ENCODE peak calls at places on chromosomes 11 and 22, in four cellular contexts. E is tibial nerve, U is stomach, L is Peyer's patch. K is an unnamed sample.

GRCh38 chr11:69727266-69727665 is 23.4 kb upstream of the FGF19 start:
- DNase-seq in E (no peak), L (no peak), U (no peak), K (no peak)

GRCh38 chr11:130874396-130874795 is 41.9 kb downstream of the SNX19 start:
- DNase-seq in E (no peak), L (no peak), U (no peak), K (no peak)

GRCh38 chr11:130999086-130999485 is 82.8 kb upstream of the SNX19 start:
- DNase-seq in L (no peak), U (no peak), E (no peak), K (no peak)

GRCh38 chr11:134022748-134023147 is 46.1 kb upstream of the JAM3 start:
- DNase-seq in E (no peak), L (no peak), U (no peak), K (no peak)

GRCh38 chr11:8683115-8683807 is 669 bp downstream of the RPL27A start:
- DNase-seq in L (no peak), E (no peak), U (no peak), K (peak)

GRCh38 chr11:44453871-44454270 is 111.6 kb upstream of the CD82 start:
- DNase-seq in L (no peak), E (no peak), U (no peak), K (no peak)

GRCh38 chr11:68743539-68743938 is 7.8 kb downstream of the TESMIN start:
- DNase-seq in E (no peak), U (no peak), L (no peak), K (no peak)

GRCh38 chr11:16989554-16989953 is 24.7 kb downstream of the PLEKHA7 start:
- DNase-seq in U (no peak), E (no peak), L (peak), K (no peak)

GRCh38 chr11:64971421-64972233 is at the start of gene MAJIN:
- DNase-seq in E (peak), L (peak), U (peak), K (peak)

GRCh38 chr11:78570031-78570430 is 4.6 kb downstream of the NARS2 start:
- DNase-seq in U (no peak), L (no peak), E (no peak), K (no peak)

GRCh38 chr11:6629892-6630631 is 10.8 kb upstream of the TPP1 start:
- DNase-seq in U (peak), L (no peak), E (no peak), K (peak)

GRCh38 chr11:112613051-112613972 is 347.9 kb upstream of the NCAM1 start:
- DNase-seq in L (peak), E (no peak), U (no peak), K (no peak)

GRCh38 chr11:49208006-49208721 is at the start of gene FOLH1:
- DNase-seq in L (peak), E (peak), U (no peak), K (no peak)

GRCh38 chr11:108565653-108566052 is 27.9 kb downstream of the EXPH5 start:
- DNase-seq in L (no peak), E (no peak), U (peak), K (no peak)

GRCh38 chr11:32259641-32260081 is 168.8 kb downstream of the RCN1 start:
- DNase-seq in U (no peak), L (no peak), E (peak), K (no peak)

GRCh38 chr11:74634537-74634936 is 42.2 kb downstream of the POLD3 start:
- DNase-seq in E (no peak), U (no peak), L (peak), K (no peak)

GRCh38 chr11:104028476-104028875 is 8.0 kb upstream of the DDI1 start:
- DNase-seq in L (no peak), E (no peak), U (no peak), K (no peak)

GRCh38 chr11:12085371-12086251 is 24.8 kb upstream of the MICAL2 start:
- DNase-seq in U (no peak), L (peak), E (no peak), K (peak)

GRCh38 chr11:3177931-3178330 is 12.8 kb upstream of the OSBPL5 start:
- DNase-seq in E (no peak), U (no peak), L (no peak), K (no peak)

GRCh38 chr22:17366830-17367229 is 2.4 kb upstream of the CECR2 start:
- DNase-seq in E (no peak), L (peak), U (no peak), K (no peak)

GRCh38 chr11:26490546-26490945 is 81.5 kb downstream of the MUC15 start:
- DNase-seq in E (no peak), L (no peak), U (no peak), K (no peak)

GRCh38 chr11:47852053-47852452 is 3.9 kb upstream of the NUP160 start:
- DNase-seq in L (no peak), U (no peak), E (no peak), K (no peak)

GRCh38 chr11:64637346-64638016 is 46.5 kb downstream of the SLC22A12 start:
- DNase-seq in U (no peak), L (no peak), E (no peak), K (no peak)

GRCh38 chr11:19437760-19438159 is 197.0 kb upstream of the E2F8 start:
- DNase-seq in U (no peak), E (no peak), L (no peak), K (no peak)

GRCh38 chr22:27686534-27686933 is 115.0 kb downstream of the MN1 start:
- DNase-seq in L (peak), E (no peak), U (peak), K (no peak)

GRCh38 chr11:132444891-132445290 is 1074.5 kb downstream of the NTM start:
- DNase-seq in L (no peak), U (no peak), E (no peak), K (no peak)

GRCh38 chr11:36356201-36356600 is 60.1 kb downstream of the PRR5L start:
- DNase-seq in E (no peak), U (no peak), L (no peak), K (no peak)

GRCh38 chr11:36360318-36360717 is 64.2 kb downstream of the PRR5L start:
- DNase-seq in E (no peak), U (no peak), L (no peak), K (no peak)

GRCh38 chr11:36360833-36361232 is 64.7 kb downstream of the PRR5L start:
- DNase-seq in U (no peak), L (no peak), E (no peak), K (no peak)

GRCh38 chr11:36357831-36358230 is 61.7 kb downstream of the PRR5L start:
- DNase-seq in L (no peak), U (no peak), E (no peak), K (no peak)

GRCh38 chr11:36358436-36358835 is 62.3 kb downstream of the PRR5L start:
- DNase-seq in U (no peak), E (no peak), L (no peak), K (no peak)
- TF ChIP-seq POLR2A in U (no peak), E (no peak), L (no peak), K (no peak)

DNA sequence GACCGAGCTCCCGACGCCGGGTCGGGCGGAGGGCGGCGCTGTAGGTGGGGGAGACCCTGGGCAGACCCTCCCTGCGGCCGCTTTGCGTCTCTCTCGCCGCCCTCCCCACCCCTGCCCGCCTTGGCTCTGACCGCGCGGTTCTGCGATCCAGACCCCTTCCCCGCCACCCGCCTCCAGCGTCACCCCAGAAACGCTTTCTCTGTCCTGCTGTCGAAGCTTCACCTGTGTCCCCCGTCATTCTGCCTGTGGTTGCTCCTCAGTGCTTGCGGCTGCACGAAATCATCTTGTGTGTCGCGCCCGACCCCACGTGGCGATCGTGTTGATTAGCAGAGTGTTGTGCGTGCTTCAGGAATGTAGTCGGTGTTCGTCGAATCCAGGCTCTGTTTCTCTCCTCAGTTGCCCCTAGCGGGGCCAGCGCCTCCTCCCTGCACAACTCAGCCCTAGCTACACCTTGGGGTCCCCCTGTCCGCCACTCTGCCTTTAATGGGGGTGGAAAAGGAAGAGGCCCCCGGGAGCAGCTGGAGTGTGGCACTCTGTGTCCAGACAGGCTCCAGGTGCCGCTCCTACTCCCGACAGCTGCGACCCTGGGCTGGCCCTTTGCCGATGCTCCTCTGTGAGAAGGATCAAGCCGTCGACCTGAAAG is 851 bp downstream of the PTDSS2 start:
- DNase-seq in E (peak), U (peak), L (peak), K (peak)
- TF ChIP-seq POLR2A in E (no peak), U (no peak), L (no peak), K (no peak)

DNA sequence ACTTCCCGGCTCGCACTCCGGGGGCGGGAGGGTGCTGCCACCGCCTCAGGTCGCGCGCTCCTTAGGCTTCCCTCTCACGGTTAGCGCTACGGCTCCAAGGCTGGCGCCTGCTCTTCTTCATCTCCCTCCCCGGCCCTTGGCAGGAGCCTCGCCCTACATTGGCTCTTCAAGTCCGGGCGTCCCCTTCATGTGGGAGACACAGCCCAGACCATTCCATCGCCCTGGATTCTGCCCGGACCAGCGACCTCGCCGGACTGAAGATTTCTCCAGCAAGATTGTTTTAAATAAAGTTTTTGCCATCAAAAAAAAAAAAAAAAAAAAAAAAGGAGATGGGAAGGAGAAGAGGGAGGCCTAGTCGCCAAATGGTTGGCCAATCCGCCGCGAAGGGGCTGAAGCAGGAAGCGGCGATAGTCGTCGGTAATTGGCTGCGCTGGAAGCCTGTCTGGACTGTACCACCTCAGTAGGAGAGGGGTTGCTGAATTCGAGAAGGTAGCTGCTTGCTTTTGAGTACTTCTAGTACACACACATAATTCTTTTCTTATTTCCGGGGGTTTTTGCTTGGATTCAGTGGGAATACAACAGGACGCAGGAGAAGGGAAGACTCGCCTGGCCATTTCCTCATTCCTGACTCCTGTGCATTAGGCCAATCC is 724 bp upstream of the ZDHHC5 start:
- DNase-seq in L (peak), E (peak), U (peak), K (peak)
- TF ChIP-seq POLR2A in L (no peak), E (no peak), U (no peak), K (no peak)

DNA sequence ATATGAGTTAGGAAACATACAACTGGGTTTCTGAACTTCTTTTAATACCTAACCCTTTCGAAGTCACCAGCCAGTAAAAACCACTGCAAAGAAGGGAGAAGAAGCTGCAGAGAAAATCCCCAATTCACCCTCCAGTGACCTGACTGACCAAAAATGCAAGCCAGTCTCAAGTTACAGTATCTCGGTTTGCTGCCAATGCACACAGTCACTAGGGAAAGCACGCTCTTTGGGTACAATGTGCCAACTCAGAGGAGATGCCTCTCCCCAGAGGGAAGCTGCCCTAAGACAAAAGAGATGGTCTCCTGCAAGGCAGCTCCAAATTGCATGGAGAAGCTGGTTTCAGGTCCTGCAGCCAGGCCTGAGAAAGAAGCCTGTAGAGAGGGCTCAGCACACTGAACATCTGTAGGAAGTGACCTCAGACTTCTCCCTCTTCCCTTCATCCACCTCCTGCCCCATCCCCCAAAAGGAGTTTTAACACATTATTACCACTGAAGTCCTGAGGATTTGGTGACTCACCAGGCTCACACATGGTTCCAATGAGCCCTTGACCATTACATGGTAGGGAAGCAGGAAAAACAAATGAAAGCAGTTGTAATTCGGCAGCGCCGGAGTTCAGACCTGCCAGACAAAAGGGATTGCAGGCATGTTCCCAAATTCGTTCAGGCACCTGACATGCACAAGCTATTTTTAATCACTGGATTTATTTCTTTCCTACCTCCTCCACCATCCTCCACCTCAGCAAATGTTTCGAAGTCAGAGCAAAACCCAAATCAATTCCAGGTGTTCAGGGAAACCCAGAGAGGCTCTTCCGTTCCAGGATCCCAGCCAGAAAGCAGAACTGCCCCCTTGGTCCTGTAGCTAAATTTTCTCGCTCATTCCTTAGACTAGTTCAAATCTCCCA is 90.1 kb downstream of the ETS1 start:
- DNase-seq in L (no peak), U (no peak), E (peak), K (no peak)
- TF ChIP-seq POLR2A in L (no peak), U (no peak), E (no peak), K (no peak)

DNA sequence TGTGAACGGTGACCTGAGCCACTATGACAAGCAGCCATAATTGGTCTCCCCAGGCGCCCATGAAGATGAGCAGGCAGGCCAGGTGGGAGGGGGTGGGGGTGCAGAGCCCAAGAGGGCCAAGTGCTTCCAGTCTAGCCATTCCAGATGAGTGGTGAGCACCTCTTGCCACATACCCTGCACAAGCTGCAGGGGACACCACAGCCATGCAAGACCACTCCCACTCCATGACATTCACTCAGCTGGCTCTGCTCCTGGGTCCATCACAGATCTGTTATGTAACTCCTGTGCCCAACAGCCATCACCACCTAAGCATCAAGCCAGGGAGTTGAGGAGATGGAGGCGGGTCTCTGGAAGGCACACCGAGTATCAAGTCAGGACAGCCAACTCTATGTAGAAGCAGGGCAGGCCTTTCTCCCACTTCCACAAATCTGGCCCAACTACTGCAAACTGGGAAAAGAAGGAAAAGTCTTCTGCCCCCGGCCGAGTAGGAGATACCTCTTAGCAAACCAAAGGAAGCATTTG is 8.4 kb downstream of the TMEM184B start:
- DNase-seq in E (no peak), U (no peak), L (no peak), K (no peak)
- TF ChIP-seq POLR2A in E (no peak), U (no peak), L (no peak), K (no peak)

DNA sequence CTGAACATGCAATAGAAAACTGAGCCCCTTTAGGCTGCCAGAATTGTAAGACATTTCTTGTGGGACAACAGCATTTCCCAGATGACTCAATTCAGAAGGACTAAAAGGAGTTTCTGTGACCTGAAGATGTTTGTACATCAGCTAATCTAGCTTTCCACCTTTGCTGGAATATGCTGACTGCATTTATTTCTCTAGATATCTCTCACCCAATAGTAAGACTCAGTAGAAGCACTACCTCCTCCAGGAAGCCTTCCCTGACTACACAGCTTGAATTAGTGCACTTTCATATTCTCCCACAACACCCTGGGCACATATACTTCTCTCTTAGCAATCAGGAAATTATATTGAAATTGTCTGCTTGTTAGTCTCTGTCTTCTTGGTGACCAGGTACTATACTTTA is 98.1 kb upstream of the BLID start:
- DNase-seq in U (no peak), E (no peak), L (no peak), K (no peak)
- TF ChIP-seq POLR2A in U (no peak), E (no peak), L (no peak), K (no peak)

GRCh38 chr11:124892131-124892530 is 5.5 kb downstream of the ROBO4 start:
- DNase-seq in L (no peak), E (peak), U (no peak), K (no peak)
- TF ChIP-seq POLR2A in L (no peak), E (no peak), U (no peak), K (no peak)

GRCh38 chr22:30328466-30329049 is 1.8 kb upstream of the TBC1D10A start:
- DNase-seq in L (no peak), E (no peak), U (no peak), K (no peak)

GRCh38 chr22:30325724-30326703 is 727 bp downstream of the TBC1D10A start:
- DNase-seq in E (no peak), L (peak), U (peak), K (peak)

GRCh38 chr22:30327864-30328345 is 1.2 kb upstream of the TBC1D10A start:
- DNase-seq in E (no peak), L (no peak), U (no peak), K (no peak)

GRCh38 chr22:30325065-30325720 is 1.5 kb downstream of the TBC1D10A start:
- DNase-seq in L (peak), E (peak), U (peak), K (peak)

GRCh38 chr22:30326704-30327362 is at the start of gene TBC1D10A:
- DNase-seq in L (peak), E (peak), U (peak), K (peak)
- TF ChIP-seq POLR2A in L (peak), E (peak), U (peak), K (peak)

GRCh38 chr11:66268210-66268952 is at the start of gene RAB1B:
- DNase-seq in L (peak), E (peak), U (peak), K (peak)
- TF ChIP-seq POLR2A in L (peak), E (peak), U (no peak), K (no peak)